ENCODE peak calls at places on chromosomes 3 and 15, in six cellular contexts. W is iPS-NIHi11; A is EH; K is CD8-positive, alpha-beta T cell; Q is neural crest cell; L is heart right ventricle. U is an unnamed sample.

GRCh38 chr3:129039271-129040038 is 21.1 kb upstream of the GP9 start:
- DNase-seq in K (no peak), L (no peak), A (no peak), W (no peak), Q (no peak), U (no peak)

GRCh38 chr3:96836153-96836915 is 21.9 kb downstream of the EPHA6 start:
- DNase-seq in W (no peak), Q (no peak), A (no peak), L (no peak), K (no peak), U (no peak)

GRCh38 chr3:153070153-153070868 is 91.7 kb upstream of the RAP2B start:
- DNase-seq in L (no peak), Q (no peak), W (no peak), A (peak), K (no peak), U (no peak)

GRCh38 chr15:43204016-43204901 is 16.6 kb downstream of the EPB42 start:
- DNase-seq in K (peak), A (peak), L (peak), Q (peak), W (peak), U (peak)

GRCh38 chr3:66401578-66402382 is 99.0 kb downstream of the LRIG1 start:
- DNase-seq in W (no peak), L (no peak), Q (no peak), A (no peak), K (no peak), U (no peak)

GRCh38 chr3:97719156-97719821 is 45.3 kb upstream of the ARL6 start:
- DNase-seq in W (peak), L (peak), K (peak), Q (peak), A (peak), U (peak)

GRCh38 chr3:66989241-66989640 is 8.9 kb upstream of the KBTBD8 start:
- DNase-seq in A (no peak), K (no peak), Q (no peak), L (no peak), W (peak), U (no peak)

GRCh38 chr3:52056521-52056967 is at the start of gene DUSP7:
- DNase-seq in L (peak), W (peak), K (peak), Q (peak), A (peak), U (peak)

GRCh38 chr3:123335007-123335670 is 113.8 kb downstream of the ADCY5 start:
- DNase-seq in L (no peak), W (no peak), Q (no peak), A (no peak), K (no peak), U (no peak)

GRCh38 chr3:151086484-151087456 is 1.3 kb downstream of the MED12L start:
- DNase-seq in K (peak), A (peak), W (peak), L (peak), Q (peak), U (peak)

GRCh38 chr3:122794779-122795673 is at the start of gene SLC49A4:
- DNase-seq in L (peak), Q (peak), W (peak), A (peak), K (peak), U (peak)

GRCh38 chr3:194043516-194043915 is 92.4 kb upstream of the HES1 start:
- DNase-seq in A (peak), K (no peak), L (no peak), W (no peak), Q (no peak), U (no peak)

GRCh38 chr3:120449701-120450216 is 1.0 kb downstream of the FSTL1 start:
- DNase-seq in Q (no peak), K (no peak), L (no peak), A (peak), W (no peak), U (no peak)

GRCh38 chr15:69474291-69474690 is 21.7 kb downstream of the RPLP1 start:
- DNase-seq in Q (no peak), W (no peak), K (no peak), L (no peak), A (peak), U (no peak)

GRCh38 chr3:135503429-135504083 is 462.0 kb upstream of the PPP2R3A start:
- DNase-seq in K (no peak), Q (peak), W (peak), A (peak), L (peak), U (no peak)

GRCh38 chr3:78729921-78730320 is 1037.9 kb downstream of the ROBO1 start:
- DNase-seq in W (no peak), K (no peak), A (no peak), Q (no peak), L (no peak), U (no peak)

GRCh38 chr15:63495343-63495742 is 9.1 kb upstream of the USP3 start:
- DNase-seq in L (no peak), Q (no peak), K (no peak), W (no peak), A (no peak), U (no peak)

GRCh38 chr3:70550723-70551319 is 238.4 kb upstream of the MDFIC2 start:
- DNase-seq in Q (peak), L (peak), K (peak), W (no peak), A (peak), U (peak)

GRCh38 chr3:83438177-83438576 is 1520.6 kb upstream of the CADM2 start:
- DNase-seq in W (no peak), A (no peak), K (no peak), Q (no peak), L (no peak), U (no peak)

U was measured in effector CD4-positive, alpha-beta T cell.